ENCODE peak calls at places on chromosomes 11 and 22, in five cellular contexts. C is nephron progenitor cell, L is MCF 10A, X is activated B cell treated with CpG ODN at 0.5 μM for 24 hours, V is heart right ventricle. E is an unnamed sample.
A peak's percentile ranks its signal among the peaks of the same experiment; 100 is the strongest.

GRCh38 chr11:69212121-69213110 is 56.7 kb downstream of the SMIM38 start:
- DNase-seq in C (no peak), X (peak; percentile 10), V (no peak), L (no peak), E (no peak)

GRCh38 chr11:62421996-62422395 is 3.2 kb downstream of the SCGB1A1 start:
- DNase-seq in V (no peak), X (no peak), L (no peak), C (no peak), E (no peak)

GRCh38 chr11:74694136-74694535 is 37.1 kb downstream of the CHRDL2 start:
- DNase-seq in C (no peak), V (no peak), X (no peak), L (no peak), E (no peak)

GRCh38 chr11:44305643-44306468 is 4.1 kb downstream of the ALX4 start:
- DNase-seq in C (peak; percentile 42), V (no peak), L (no peak), X (no peak), E (no peak)

GRCh38 chr11:35337136-35337918 is 82.0 kb downstream of the SLC1A2 start:
- DNase-seq in L (peak; percentile 99), X (no peak), V (no peak), C (no peak), E (peak; percentile 70)

GRCh38 chr11:72736452-72737069 is 15.6 kb downstream of the ARAP1 start:
- DNase-seq in V (peak; percentile 56), C (no peak), L (peak; percentile 80), X (peak; percentile 47), E (peak; percentile 99)

GRCh38 chr11:12862761-12863469 is 146.2 kb upstream of the RASSF10 start:
- DNase-seq in V (peak; percentile 28), L (no peak), X (no peak), C (peak; percentile 57), E (no peak)

GRCh38 chr11:9906043-9906791 is 242.3 kb downstream of the SWAP70 start:
- DNase-seq in L (peak; percentile 67), X (no peak), C (no peak), V (no peak), E (no peak)

GRCh38 chr11:34495724-34496377 is 17.7 kb downstream of the ELF5 start:
- DNase-seq in V (no peak), L (peak; percentile 56), C (no peak), X (no peak), E (no peak)

GRCh38 chr11:7672960-7673723 is at the start of gene CYB5R2:
- DNase-seq in C (peak; percentile 80), L (no peak), V (peak; percentile 75), X (peak; percentile 34), E (no peak)

GRCh38 chr22:25402160-25402500 is 162.3 kb upstream of the GRK3 start:
- DNase-seq in X (no peak), V (no peak), C (no peak), L (no peak), E (no peak)

GRCh38 chr11:554824-555499 is 5.6 kb downstream of the LMNTD2 start:
- DNase-seq in C (peak; percentile 81), X (peak; percentile 70), L (peak; percentile 64), V (no peak), E (peak; percentile 69)
- TF ChIP-seq CTCF in C (peak; percentile 45), X (no peak), L (peak; percentile 59), V (peak; percentile 53), E (peak; percentile 63)

DNA sequence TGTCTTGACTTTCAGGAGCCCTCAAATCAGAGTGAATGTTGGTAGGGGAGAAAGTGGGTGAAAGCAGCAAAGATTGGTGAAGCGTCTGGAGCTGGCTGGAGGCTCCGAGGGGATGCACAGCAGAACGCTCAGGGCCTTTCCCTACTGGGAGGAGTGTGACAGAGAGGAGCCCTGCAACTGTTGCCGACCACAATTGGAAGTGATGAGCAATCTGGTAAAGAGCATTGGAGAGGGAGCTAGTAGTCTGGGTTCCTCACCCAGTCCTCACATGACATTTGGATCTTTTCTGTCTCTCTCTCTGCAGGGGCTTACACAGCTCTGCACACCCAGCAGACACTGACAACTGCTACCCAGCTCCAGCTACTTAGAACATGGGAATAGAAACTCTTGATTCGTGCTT is 277.9 kb upstream of the PLET1 start:
- DNase-seq in V (no peak), C (no peak), X (no peak), L (no peak), E (no peak)
- TF ChIP-seq CTCF in V (no peak), C (no peak), X (no peak), L (no peak), E (no peak)

GRCh38 chr11:78428773-78429172 is 11.2 kb upstream of the GAB2 start:
- DNase-seq in X (no peak), C (no peak), L (no peak), V (no peak), E (no peak)

GRCh38 chr11:78432956-78433355 is 15.3 kb upstream of the GAB2 start:
- DNase-seq in X (no peak), C (no peak), L (no peak), V (no peak), E (no peak)

GRCh38 chr11:78429667-78430066 is 12.0 kb upstream of the GAB2 start:
- DNase-seq in L (no peak), X (no peak), V (no peak), C (no peak), E (no peak)

GRCh38 chr11:78429209-78429608 is 11.6 kb upstream of the GAB2 start:
- DNase-seq in X (no peak), C (no peak), L (no peak), V (no peak), E (no peak)

GRCh38 chr11:78432058-78432515 is 14.5 kb upstream of the GAB2 start:
- DNase-seq in L (peak; percentile 30), X (no peak), V (no peak), C (peak; percentile 27), E (no peak)
- TF ChIP-seq CTCF in L (peak; percentile 40), X (no peak), V (peak; percentile 49), C (peak; percentile 51), E (peak; percentile 77)

DNA sequence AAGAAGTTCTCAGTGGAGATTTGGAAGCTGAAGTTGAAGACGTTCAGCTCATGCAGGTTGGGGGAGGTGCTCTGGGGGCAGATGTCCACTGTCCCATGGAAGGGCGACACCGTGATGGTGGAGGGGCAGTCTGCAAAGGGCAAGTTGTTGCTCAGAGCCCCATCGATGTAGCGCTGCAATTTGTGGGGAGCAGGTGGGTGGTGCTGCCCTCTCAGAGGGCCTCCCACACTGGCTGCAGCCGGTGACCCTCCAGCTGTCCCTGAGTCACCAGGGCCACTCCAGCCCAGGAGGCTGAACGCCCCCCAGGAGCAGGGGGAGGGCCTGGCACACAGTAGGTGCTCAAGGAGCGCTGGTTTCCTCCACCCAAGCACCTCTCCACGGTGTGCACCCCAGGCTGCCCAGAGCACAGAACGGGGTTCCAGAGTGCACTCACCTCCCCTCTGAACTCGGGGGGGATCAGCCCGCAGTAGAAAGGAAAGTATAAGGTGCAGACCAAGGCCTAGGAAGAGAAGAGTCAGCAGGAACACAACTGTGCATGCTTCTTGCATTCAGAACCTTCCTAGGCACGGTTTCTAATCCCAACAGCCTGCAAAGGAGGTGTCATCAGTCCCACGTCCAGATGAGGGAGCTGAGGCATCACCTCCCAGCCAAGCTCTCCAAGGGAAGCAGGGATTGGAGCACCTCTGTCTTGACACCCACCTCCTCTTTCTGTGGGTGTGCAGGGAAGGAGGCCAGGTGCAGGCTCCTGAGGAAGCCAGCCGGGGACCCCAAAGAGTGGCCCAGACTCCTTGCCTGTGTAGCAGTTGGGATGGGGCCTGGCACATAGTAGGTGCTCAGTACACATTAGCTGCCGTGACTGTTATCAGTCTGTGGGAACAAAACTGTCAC is 2.2 kb downstream of the PNPLA5 start:
- DNase-seq in X (no peak), C (no peak), V (no peak), L (peak; percentile 42), E (no peak)
- TF ChIP-seq CTCF in X (no peak), C (no peak), V (no peak), L (peak; percentile 17), E (no peak)

GRCh38 chr11:65470433-65470832 is 28.4 kb upstream of the MALAT1 start:
- DNase-seq in X (no peak), L (no peak), C (no peak), V (no peak), E (no peak)

GRCh38 chr11:65471410-65471762 is 27.5 kb upstream of the MALAT1 start:
- DNase-seq in L (peak; percentile 85), X (no peak), C (no peak), V (peak; percentile 85), E (peak; percentile 78)

GRCh38 chr11:65473275-65473860 is 25.5 kb upstream of the MALAT1 start:
- DNase-seq in C (no peak), L (no peak), X (no peak), V (no peak), E (no peak)

GRCh38 chr11:65468874-65469333 is 29.9 kb upstream of the MALAT1 start:
- DNase-seq in C (no peak), X (no peak), L (peak; percentile 87), V (peak; percentile 68), E (no peak)
- TF ChIP-seq CTCF in C (peak; percentile 16), X (no peak), L (peak; percentile 61), V (peak; percentile 57), E (peak; percentile 62)